ENCODE peak calls at places on chromosomes 13 and 19, in ten cellular contexts. One of them, this sample, is unnamed.

GRCh38 chr13:41075034-41075433 is 13.7 kb downstream of the WBP4 start:
- DNase-seq in cardiac muscle cell: peak
- DNase-seq in RWPE1: peak
- DNase-seq in AG09319: no peak
- DNase-seq in neural progenitor cell: peak
- DNase-seq in WTC11: no peak
- DNase-seq in HepG2: no peak
- DNase-seq in IMR-90: peak
- DNase-seq in prostate gland: peak
- DNase-seq in GM13976: peak
- DNase-seq in this sample: peak

GRCh38 chr19:35555301-35556005 is 8.0 kb downstream of the ATP4A start:
- DNase-seq in cardiac muscle cell: peak
- DNase-seq in RWPE1: no peak
- DNase-seq in AG09319: no peak
- DNase-seq in neural progenitor cell: peak
- DNase-seq in WTC11: peak
- DNase-seq in HepG2: peak
- DNase-seq in IMR-90: peak
- DNase-seq in prostate gland: no peak
- DNase-seq in GM13976: peak
- DNase-seq in this sample: no peak

GRCh38 chr13:113083402-113084061 is 22.1 kb upstream of the F7 start:
- DNase-seq in cardiac muscle cell: no peak
- DNase-seq in RWPE1: peak
- DNase-seq in AG09319: no peak
- DNase-seq in neural progenitor cell: no peak
- DNase-seq in WTC11: no peak
- DNase-seq in HepG2: no peak
- DNase-seq in IMR-90: peak
- DNase-seq in prostate gland: peak
- DNase-seq in GM13976: no peak
- DNase-seq in this sample: no peak

GRCh38 chr13:51066091-51066831 is 44.8 kb downstream of the C13orf42 start:
- DNase-seq in cardiac muscle cell: no peak
- DNase-seq in RWPE1: no peak
- DNase-seq in AG09319: no peak
- DNase-seq in neural progenitor cell: no peak
- DNase-seq in WTC11: no peak
- DNase-seq in HepG2: no peak
- DNase-seq in IMR-90: peak
- DNase-seq in prostate gland: no peak
- DNase-seq in GM13976: no peak
- DNase-seq in this sample: no peak

GRCh38 chr13:62643007-62643483 is 1227.4 kb upstream of the PCDH20 start:
- DNase-seq in cardiac muscle cell: no peak
- DNase-seq in RWPE1: peak
- DNase-seq in AG09319: no peak
- DNase-seq in neural progenitor cell: no peak
- DNase-seq in WTC11: no peak
- DNase-seq in HepG2: peak
- DNase-seq in IMR-90: peak
- DNase-seq in prostate gland: no peak
- DNase-seq in GM13976: no peak
- DNase-seq in this sample: no peak

GRCh38 chr13:41352935-41353801 is 42.1 kb downstream of the NAA16 start:
- DNase-seq in cardiac muscle cell: peak
- DNase-seq in RWPE1: peak
- DNase-seq in AG09319: peak
- DNase-seq in neural progenitor cell: peak
- DNase-seq in WTC11: no peak
- DNase-seq in HepG2: peak
- DNase-seq in IMR-90: peak
- DNase-seq in prostate gland: no peak
- DNase-seq in GM13976: peak
- DNase-seq in this sample: peak

GRCh38 chr19:21463449-21464105 is 41.8 kb upstream of the ZNF429 start:
- DNase-seq in cardiac muscle cell: peak
- DNase-seq in RWPE1: peak
- DNase-seq in AG09319: no peak
- DNase-seq in neural progenitor cell: peak
- DNase-seq in WTC11: peak
- DNase-seq in HepG2: no peak
- DNase-seq in IMR-90: no peak
- DNase-seq in prostate gland: peak
- DNase-seq in GM13976: peak
- DNase-seq in this sample: peak

GRCh38 chr13:96020941-96021340 is 32.3 kb downstream of the UGGT2 start:
- DNase-seq in cardiac muscle cell: no peak
- DNase-seq in RWPE1: no peak
- DNase-seq in AG09319: no peak
- DNase-seq in neural progenitor cell: no peak
- DNase-seq in WTC11: no peak
- DNase-seq in HepG2: peak
- DNase-seq in IMR-90: no peak
- DNase-seq in prostate gland: no peak
- DNase-seq in GM13976: no peak
- DNase-seq in this sample: no peak

GRCh38 chr13:98856983-98857382 is 104.5 kb upstream of the SLC15A1 start:
- DNase-seq in cardiac muscle cell: no peak
- DNase-seq in RWPE1: no peak
- DNase-seq in AG09319: no peak
- DNase-seq in neural progenitor cell: no peak
- DNase-seq in WTC11: no peak
- DNase-seq in HepG2: no peak
- DNase-seq in IMR-90: no peak
- DNase-seq in prostate gland: peak
- DNase-seq in GM13976: no peak
- DNase-seq in this sample: no peak

GRCh38 chr19:41995959-41996797 is 2.1 kb upstream of the ATP1A3 start:
- DNase-seq in cardiac muscle cell: no peak
- DNase-seq in RWPE1: no peak
- DNase-seq in AG09319: no peak
- DNase-seq in neural progenitor cell: peak
- DNase-seq in WTC11: peak
- DNase-seq in HepG2: no peak
- DNase-seq in IMR-90: no peak
- DNase-seq in prostate gland: no peak
- DNase-seq in GM13976: no peak
- DNase-seq in this sample: no peak

GRCh38 chr19:56725829-56726424 is 54.4 kb upstream of the ZNF835 start:
- DNase-seq in cardiac muscle cell: no peak
- DNase-seq in RWPE1: no peak
- DNase-seq in AG09319: no peak
- DNase-seq in neural progenitor cell: no peak
- DNase-seq in WTC11: no peak
- DNase-seq in HepG2: no peak
- DNase-seq in IMR-90: no peak
- DNase-seq in prostate gland: no peak
- DNase-seq in GM13976: no peak
- DNase-seq in this sample: no peak
- TF ChIP-seq CTCF in cardiac muscle cell: no peak
- TF ChIP-seq CTCF in RWPE1: no peak
- TF ChIP-seq CTCF in AG09319: no peak
- TF ChIP-seq CTCF in neural progenitor cell: no peak
- TF ChIP-seq CTCF in WTC11: no peak
- TF ChIP-seq CTCF in HepG2: peak
- TF ChIP-seq CTCF in IMR-90: peak
- TF ChIP-seq CTCF in prostate gland: peak
- TF ChIP-seq CTCF in GM13976: no peak
- TF ChIP-seq CTCF in this sample: no peak

GRCh38 chr19:6481541-6482342 is at the start of gene DENND1C:
- DNase-seq in cardiac muscle cell: peak
- DNase-seq in RWPE1: no peak
- DNase-seq in AG09319: no peak
- DNase-seq in neural progenitor cell: peak
- DNase-seq in WTC11: peak
- DNase-seq in HepG2: peak
- DNase-seq in IMR-90: no peak
- DNase-seq in prostate gland: no peak
- DNase-seq in GM13976: peak
- DNase-seq in this sample: peak
- TF ChIP-seq CTCF in cardiac muscle cell: peak
- TF ChIP-seq CTCF in RWPE1: peak
- TF ChIP-seq CTCF in AG09319: peak
- TF ChIP-seq CTCF in neural progenitor cell: peak
- TF ChIP-seq CTCF in WTC11: peak
- TF ChIP-seq CTCF in HepG2: peak
- TF ChIP-seq CTCF in IMR-90: peak
- TF ChIP-seq CTCF in prostate gland: no peak
- TF ChIP-seq CTCF in GM13976: peak
- TF ChIP-seq CTCF in this sample: peak

DNA sequence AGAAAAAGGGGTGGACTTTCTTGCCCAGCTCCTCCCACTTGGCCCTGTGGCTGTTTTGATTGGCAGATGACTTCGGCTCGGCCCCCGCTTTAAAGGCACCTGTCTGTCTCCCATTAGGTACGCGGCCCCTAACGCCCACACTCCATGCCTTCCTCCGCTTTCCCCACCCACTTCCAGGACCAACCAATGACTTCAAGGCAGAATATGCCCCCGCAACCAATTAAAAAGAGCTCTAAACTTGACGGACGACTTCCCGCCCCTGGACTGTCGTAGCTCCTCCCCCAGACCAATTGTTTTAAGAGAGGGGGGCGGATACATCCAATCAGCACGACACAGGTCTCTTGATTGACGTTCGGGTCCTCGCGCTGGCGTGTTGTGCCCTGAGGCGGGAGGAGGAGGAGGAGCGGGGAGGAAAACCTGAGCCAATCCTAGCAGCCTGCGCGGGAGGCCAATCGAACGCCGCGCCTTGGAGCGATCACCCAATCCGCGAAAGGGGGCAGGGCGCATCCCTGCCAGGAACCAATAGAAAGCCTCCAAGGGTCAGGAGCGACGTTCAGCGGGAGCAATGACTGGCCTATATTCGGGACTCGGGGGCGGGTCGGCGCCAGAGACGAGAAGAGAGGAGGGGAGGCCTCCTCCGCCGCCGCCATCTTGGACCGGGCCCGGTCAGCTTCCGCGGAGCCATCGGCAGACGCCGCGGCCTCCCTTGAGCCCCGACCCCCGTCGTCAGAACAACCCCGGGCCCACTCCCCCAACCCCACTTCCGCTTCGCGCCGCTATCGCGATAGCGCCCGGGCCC is at the start of gene CNOT3:
- DNase-seq in cardiac muscle cell: peak
- DNase-seq in RWPE1: peak
- DNase-seq in AG09319: peak
- DNase-seq in neural progenitor cell: peak
- DNase-seq in WTC11: peak
- DNase-seq in HepG2: peak
- DNase-seq in IMR-90: peak
- DNase-seq in prostate gland: peak
- DNase-seq in GM13976: peak
- DNase-seq in this sample: peak
- TF ChIP-seq CTCF in cardiac muscle cell: no peak
- TF ChIP-seq CTCF in RWPE1: no peak
- TF ChIP-seq CTCF in AG09319: no peak
- TF ChIP-seq CTCF in neural progenitor cell: no peak
- TF ChIP-seq CTCF in WTC11: no peak
- TF ChIP-seq CTCF in HepG2: no peak
- TF ChIP-seq CTCF in IMR-90: no peak
- TF ChIP-seq CTCF in prostate gland: no peak
- TF ChIP-seq CTCF in GM13976: no peak
- TF ChIP-seq CTCF in this sample: no peak

GRCh38 chr13:80341098-80341701 is at the start of gene SPRY2:
- DNase-seq in cardiac muscle cell: peak
- DNase-seq in RWPE1: peak
- DNase-seq in AG09319: peak
- DNase-seq in neural progenitor cell: peak
- DNase-seq in WTC11: peak
- DNase-seq in HepG2: peak
- DNase-seq in IMR-90: peak
- DNase-seq in prostate gland: peak
- DNase-seq in GM13976: peak
- DNase-seq in this sample: peak
- TF ChIP-seq CTCF in cardiac muscle cell: no peak
- TF ChIP-seq CTCF in RWPE1: no peak
- TF ChIP-seq CTCF in AG09319: no peak
- TF ChIP-seq CTCF in neural progenitor cell: peak
- TF ChIP-seq CTCF in WTC11: no peak
- TF ChIP-seq CTCF in HepG2: peak
- TF ChIP-seq CTCF in IMR-90: peak
- TF ChIP-seq CTCF in prostate gland: peak
- TF ChIP-seq CTCF in GM13976: no peak
- TF ChIP-seq CTCF in this sample: peak

GRCh38 chr19:18099623-18099995 is 2.0 kb downstream of the MAST3 start:
- DNase-seq in cardiac muscle cell: no peak
- DNase-seq in RWPE1: no peak
- DNase-seq in AG09319: no peak
- DNase-seq in neural progenitor cell: no peak
- DNase-seq in WTC11: no peak
- DNase-seq in HepG2: no peak
- DNase-seq in IMR-90: no peak
- DNase-seq in prostate gland: no peak
- DNase-seq in GM13976: no peak
- DNase-seq in this sample: no peak

GRCh38 chr19:18098891-18099622 is 1.5 kb downstream of the MAST3 start:
- DNase-seq in cardiac muscle cell: no peak
- DNase-seq in RWPE1: no peak
- DNase-seq in AG09319: no peak
- DNase-seq in neural progenitor cell: peak
- DNase-seq in WTC11: peak
- DNase-seq in HepG2: no peak
- DNase-seq in IMR-90: no peak
- DNase-seq in prostate gland: no peak
- DNase-seq in GM13976: peak
- DNase-seq in this sample: peak

GRCh38 chr19:18096258-18096657 is 1.3 kb upstream of the MAST3 start:
- DNase-seq in cardiac muscle cell: no peak
- DNase-seq in RWPE1: no peak
- DNase-seq in AG09319: no peak
- DNase-seq in neural progenitor cell: no peak
- DNase-seq in WTC11: no peak
- DNase-seq in HepG2: no peak
- DNase-seq in IMR-90: no peak
- DNase-seq in prostate gland: no peak
- DNase-seq in GM13976: no peak
- DNase-seq in this sample: no peak

GRCh38 chr19:18097217-18097992 is at the start of gene MAST3:
- DNase-seq in cardiac muscle cell: peak
- DNase-seq in RWPE1: peak
- DNase-seq in AG09319: peak
- DNase-seq in neural progenitor cell: peak
- DNase-seq in WTC11: peak
- DNase-seq in HepG2: peak
- DNase-seq in IMR-90: peak
- DNase-seq in prostate gland: peak
- DNase-seq in GM13976: peak
- DNase-seq in this sample: peak

GRCh38 chr19:18097993-18098890 is 664 bp downstream of the MAST3 start:
- DNase-seq in cardiac muscle cell: no peak
- DNase-seq in RWPE1: no peak
- DNase-seq in AG09319: no peak
- DNase-seq in neural progenitor cell: no peak
- DNase-seq in WTC11: no peak
- DNase-seq in HepG2: no peak
- DNase-seq in IMR-90: no peak
- DNase-seq in prostate gland: no peak
- DNase-seq in GM13976: no peak
- DNase-seq in this sample: no peak
- TF ChIP-seq CTCF in cardiac muscle cell: no peak
- TF ChIP-seq CTCF in RWPE1: no peak
- TF ChIP-seq CTCF in AG09319: no peak
- TF ChIP-seq CTCF in neural progenitor cell: no peak
- TF ChIP-seq CTCF in WTC11: no peak
- TF ChIP-seq CTCF in HepG2: no peak
- TF ChIP-seq CTCF in IMR-90: no peak
- TF ChIP-seq CTCF in prostate gland: no peak
- TF ChIP-seq CTCF in GM13976: no peak
- TF ChIP-seq CTCF in this sample: no peak

GRCh38 chr13:102726430-102726829 is 31.6 kb upstream of the METTL21C start:
- DNase-seq in cardiac muscle cell: no peak
- DNase-seq in RWPE1: peak
- DNase-seq in AG09319: no peak
- DNase-seq in neural progenitor cell: no peak
- DNase-seq in WTC11: no peak
- DNase-seq in HepG2: peak
- DNase-seq in IMR-90: no peak
- DNase-seq in prostate gland: no peak
- DNase-seq in GM13976: no peak
- DNase-seq in this sample: no peak
- TF ChIP-seq CTCF in cardiac muscle cell: no peak
- TF ChIP-seq CTCF in RWPE1: no peak
- TF ChIP-seq CTCF in AG09319: no peak
- TF ChIP-seq CTCF in neural progenitor cell: no peak
- TF ChIP-seq CTCF in WTC11: no peak
- TF ChIP-seq CTCF in HepG2: peak
- TF ChIP-seq CTCF in IMR-90: no peak
- TF ChIP-seq CTCF in prostate gland: no peak
- TF ChIP-seq CTCF in GM13976: peak
- TF ChIP-seq CTCF in this sample: no peak

This sample was measured in GM10248.